ENCODE peak calls at places on chromosomes 4 and X, in four cellular contexts. K is adipocyte, B is GM23248, U is breast epithelium. M is an unnamed sample.

GRCh38 chr4:183178201-183178600 is 79.1 kb downstream of the WWC2 start:
- DNase-seq in K (no peak), B (no peak), U (no peak), M (no peak)

GRCh38 chrX:11533211-11533651 is 132.5 kb downstream of the ARHGAP6 start:
- DNase-seq in U (no peak), B (peak; percentile 76), K (peak; percentile 89), M (no peak)

GRCh38 chr4:6751611-6752485 is 30.7 kb upstream of the KIAA0232 start:
- DNase-seq in K (no peak), U (no peak), B (no peak), M (no peak)

GRCh38 chr4:6395466-6396228 is 76.8 kb downstream of the PPP2R2C start:
- DNase-seq in U (no peak), B (no peak), K (no peak), M (no peak)

GRCh38 chr4:23006756-23007155 is 314.0 kb downstream of the GBA3 start:
- DNase-seq in B (peak; percentile 60), U (no peak), K (no peak), M (no peak)

GRCh38 chrX:10726647-10727046 is 106.3 kb upstream of the MID1 start:
- DNase-seq in U (peak; percentile 50), K (peak; percentile 60), B (peak; percentile 76), M (no peak)

GRCh38 chr4:67634741-67635140 is 66.2 kb downstream of the UBA6 start:
- DNase-seq in K (no peak), U (no peak), B (no peak), M (no peak)

GRCh38 chr4:10461091-10461849 is 4.0 kb upstream of the ZNF518B start:
- DNase-seq in U (no peak), K (peak; percentile 69), B (peak; percentile 70), M (no peak)

GRCh38 chr4:154164931-154165839 is 326.4 kb downstream of the DCHS2 start:
- DNase-seq in B (peak; percentile 96), U (no peak), K (peak; percentile 87), M (no peak)

GRCh38 chrX:31499120-31499519 is 427.3 kb upstream of the FTHL17 start:
- DNase-seq in K (peak; percentile 12), B (peak; percentile 52), U (no peak), M (no peak)

GRCh38 chr4:140046573-140046972 is 107.4 kb downstream of the MAML3 start:
- DNase-seq in U (no peak), B (no peak), K (no peak), M (no peak)

GRCh38 chrX:11566814-11567213 is 98.9 kb downstream of the ARHGAP6 start:
- DNase-seq in K (peak; percentile 45), U (no peak), B (no peak), M (no peak)

GRCh38 chrX:25198891-25199290 is 183.1 kb upstream of the ARX start:
- DNase-seq in U (no peak), K (peak; percentile 1), B (no peak), M (no peak)

GRCh38 chrX:70476166-70476933 is 31.7 kb downstream of the DLG3 start:
- DNase-seq in K (no peak), B (no peak), U (no peak), M (no peak)

GRCh38 chrX:119686087-119686639 is 6.8 kb downstream of the SEPTIN6 start:
- DNase-seq in B (peak; percentile 57), K (peak; percentile 50), U (no peak), M (no peak)

GRCh38 chrX:119684916-119685224 is 8.1 kb downstream of the SEPTIN6 start:
- DNase-seq in U (no peak), K (peak; percentile 19), B (peak; percentile 47), M (no peak)

GRCh38 chrX:119682019-119682989 is 10.7 kb downstream of the SEPTIN6 start:
- DNase-seq in K (no peak), B (no peak), U (no peak), M (no peak)

GRCh38 chrX:119687661-119688413 is 5.1 kb downstream of the SEPTIN6 start:
- DNase-seq in K (no peak), U (no peak), B (peak; percentile 66), M (no peak)

DNA sequence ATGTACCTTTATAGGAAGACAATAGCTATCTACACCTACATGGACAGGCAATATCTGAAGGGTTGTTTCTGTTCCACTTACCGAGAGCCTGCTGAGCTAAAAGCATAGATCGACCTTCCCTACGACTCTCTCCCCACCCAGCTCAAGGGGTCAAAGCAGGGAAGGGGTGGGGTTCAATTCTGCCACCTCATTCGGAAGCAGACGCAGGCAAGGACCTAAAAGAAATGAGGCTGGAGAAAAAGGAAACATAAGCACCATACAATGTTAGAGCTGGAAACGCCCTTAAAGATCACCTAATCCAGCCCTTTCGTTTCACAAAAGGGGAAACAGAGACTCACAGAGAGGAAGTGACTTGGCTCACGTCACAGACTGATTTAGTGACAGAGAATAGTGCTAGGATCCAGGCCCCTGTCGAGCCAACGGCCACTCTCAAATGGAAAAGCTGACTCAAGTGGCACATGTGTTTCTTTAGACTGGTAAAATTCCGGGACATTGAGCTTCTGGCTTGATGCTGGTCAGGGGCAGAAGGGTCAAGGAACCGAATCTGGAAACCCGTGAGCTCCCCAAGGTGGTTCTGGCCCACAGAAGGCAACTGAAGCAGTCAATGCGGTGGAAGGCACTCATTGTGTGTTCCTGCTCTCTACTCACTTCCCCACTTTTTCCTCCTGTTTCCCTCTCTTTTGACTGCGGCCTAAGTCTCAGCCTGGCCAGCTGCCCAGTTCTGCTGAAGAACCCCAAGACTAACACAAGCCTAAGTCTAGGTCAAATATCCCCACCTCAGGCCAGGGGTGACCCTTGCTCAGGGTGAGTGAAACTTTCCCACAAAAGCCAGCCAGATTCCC is 7.5 kb downstream of the SEPTIN6 start:
- DNase-seq in B (peak; percentile 60), K (peak; percentile 34), U (peak; percentile 27), M (no peak)
- H3K4me3 ChIP-seq in B (peak overlapping the region; percentile 42), K (no peak overlapping the region), U (no peak overlapping the region), M (peak overlapping the region; percentile 17)

DNA sequence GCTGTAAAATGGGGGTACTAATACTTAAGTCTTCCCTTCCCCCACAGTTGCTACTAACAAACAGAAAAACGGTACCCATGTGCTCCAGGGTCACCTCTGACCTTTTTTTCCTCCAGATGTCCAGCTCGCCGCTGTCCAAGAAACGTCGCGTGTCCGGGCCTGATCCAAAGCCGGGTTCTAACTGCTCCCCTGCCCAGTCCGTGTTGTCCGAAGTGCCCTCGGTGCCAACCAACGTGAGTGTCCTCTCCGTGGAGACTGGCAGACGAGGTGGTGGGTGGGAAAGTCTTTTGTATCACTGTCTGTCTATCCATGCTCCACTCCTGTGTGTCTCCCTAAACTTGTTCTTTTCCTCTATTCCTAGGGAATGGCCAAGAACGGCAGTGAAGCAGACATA is 5.1 kb downstream of the UBA1 start:
- DNase-seq in U (no peak), B (no peak), K (no peak), M (no peak)
- H3K36me3 ChIP-seq in U (peaks cover 11% of the 10 kb centered on the region), B (peaks cover 10% of the 10 kb centered on the region), K (peaks cover 58% of the 10 kb centered on the region), M (peaks cover 43% of the 10 kb centered on the region)

GRCh38 chr4:103719320-103720204 is at the start of gene TACR3:
- DNase-seq in B (peak; percentile 5), U (no peak), K (no peak), M (no peak)
- H3K4me3 ChIP-seq in B (peak within 1 kb of the TSS; percentile 32), U (no peak within 1 kb of the TSS), K (peak within 1 kb of the TSS; percentile 41), M (peak within 1 kb of the TSS; percentile 36)

GRCh38 chr4:51866835-51867234 is 23.9 kb downstream of the DCUN1D4 start:
- DNase-seq in K (no peak), B (no peak), U (no peak), M (no peak)

GRCh38 chr4:51865717-51866116 is 22.8 kb downstream of the DCUN1D4 start:
- DNase-seq in B (no peak), U (no peak), K (no peak), M (no peak)

GRCh38 chr4:51870441-51871188 is 27.7 kb downstream of the DCUN1D4 start:
- DNase-seq in U (no peak), K (no peak), B (peak; percentile 13), M (no peak)

GRCh38 chr4:51868449-51868847 is 25.5 kb downstream of the DCUN1D4 start:
- DNase-seq in K (no peak), U (no peak), B (no peak), M (no peak)

GRCh38 chr4:51867689-51868448 is 24.9 kb downstream of the DCUN1D4 start:
- DNase-seq in B (no peak), U (no peak), K (no peak), M (no peak)
- H3K36me3 ChIP-seq in B (peaks cover 32% of the 10 kb centered on the region), U (no peaks in the 10 kb centered on the region), K (peaks cover 74% of the 10 kb centered on the region), M (peaks cover 39% of the 10 kb centered on the region)

GRCh38 chr4:127880764-127881564 is at the start of gene PLK4:
- DNase-seq in U (peak; percentile 92), K (peak; percentile 98), B (peak; percentile 99), M (peak; percentile 71)
- H3K4me3 ChIP-seq in U (peak within 1 kb of the TSS; percentile 66), K (peak within 1 kb of the TSS; percentile 96), B (peak within 1 kb of the TSS; percentile 79), M (peak within 1 kb of the TSS; percentile 80)

DNA sequence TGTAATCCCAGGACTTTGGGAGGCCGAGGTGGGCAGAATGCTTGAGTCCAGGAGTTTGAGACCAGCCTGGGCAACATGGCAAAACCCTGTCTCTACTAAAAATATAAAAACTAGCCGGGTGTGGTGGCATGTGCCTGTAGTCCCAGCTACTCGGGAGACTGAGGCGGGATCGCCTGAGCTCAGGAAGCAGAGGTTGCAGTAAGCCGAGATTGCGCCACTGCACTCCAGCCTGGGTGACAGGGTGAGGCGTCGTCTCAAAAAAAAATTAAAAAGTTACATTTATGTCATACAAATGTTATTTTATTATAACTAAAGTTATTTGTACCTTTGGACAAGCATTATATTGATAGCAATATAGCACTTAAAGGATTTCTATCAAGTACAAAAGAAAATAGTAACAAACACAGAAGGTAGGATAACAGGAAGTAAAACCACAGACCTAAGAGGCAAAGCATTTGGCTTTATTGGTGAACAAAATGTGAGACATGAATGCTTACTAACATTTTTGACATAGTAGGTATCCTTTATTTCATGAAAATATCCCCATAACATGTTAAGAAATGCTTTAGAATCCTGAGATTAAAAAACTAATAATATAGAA is 51.5 kb downstream of the TMEM165 start:
- DNase-seq in U (no peak), B (no peak), K (no peak), M (no peak)
- H3K36me3 ChIP-seq in U (no peaks in the 10 kb centered on the region), B (peaks cover 48% of the 10 kb centered on the region), K (peaks cover 67% of the 10 kb centered on the region), M (peaks cover 15% of the 10 kb centered on the region)

DNA sequence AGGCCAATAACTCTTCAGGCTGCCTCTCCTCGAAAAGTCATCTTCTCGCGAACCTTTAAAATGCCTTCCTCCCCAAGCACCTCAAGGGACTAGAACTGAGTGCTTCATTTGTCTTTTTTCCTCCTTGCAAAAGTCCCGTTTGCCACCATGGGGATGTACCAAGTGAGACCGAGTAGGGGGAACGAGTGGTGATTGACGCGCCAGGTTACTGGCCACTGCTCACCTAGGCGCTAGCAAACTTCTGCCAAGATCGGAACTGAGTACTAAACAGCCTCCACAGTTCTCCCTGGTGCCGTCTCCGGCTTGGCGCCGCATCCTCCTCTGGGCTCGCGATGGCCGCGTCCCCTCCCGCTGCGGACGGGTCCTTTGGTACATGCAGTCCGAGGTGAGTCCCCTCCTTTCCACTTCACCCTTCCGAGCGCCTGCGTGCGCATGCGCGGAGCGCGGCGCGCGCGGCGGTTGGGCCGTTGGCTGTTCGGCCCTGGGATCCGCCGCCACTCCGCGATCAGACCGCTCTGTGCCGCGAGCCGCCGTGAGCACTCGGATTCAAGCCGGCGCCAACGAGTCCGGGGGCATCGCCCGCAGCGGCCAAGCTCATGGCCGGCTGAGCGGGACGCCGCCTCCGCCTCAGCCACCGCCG is at the start of gene CDK16:
- DNase-seq in K (peak; percentile 89), B (peak; percentile 78), U (peak; percentile 78), M (no peak)
- H3K4me3 ChIP-seq in K (peak within 1 kb of the TSS; percentile 89), B (peak within 1 kb of the TSS; percentile 85), U (peak within 1 kb of the TSS; percentile 76), M (peak within 1 kb of the TSS; percentile 81)

DNA sequence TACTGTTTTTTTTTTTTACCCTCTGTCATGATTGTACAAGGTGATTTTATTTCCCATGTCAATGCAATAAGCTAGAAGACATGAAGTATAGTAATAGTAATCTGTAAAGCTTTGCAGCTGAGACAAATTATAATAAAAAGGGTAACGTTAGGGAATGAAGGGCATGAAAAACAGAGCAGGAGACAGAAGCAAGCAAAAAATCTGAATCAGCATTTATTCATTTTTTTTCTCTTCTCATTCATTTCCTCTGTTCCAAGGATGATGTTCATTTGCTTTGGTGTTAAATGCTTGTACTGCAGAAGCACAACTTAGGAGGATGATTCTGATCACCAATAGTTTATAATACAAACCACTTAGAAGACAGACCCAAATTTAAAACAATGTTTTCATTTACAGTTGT is 64.3 kb downstream of the CCKAR start:
- DNase-seq in K (no peak), B (no peak), U (no peak), M (no peak)
- H3K36me3 ChIP-seq in K (peaks cover 67% of the 10 kb centered on the region), B (peaks cover 45% of the 10 kb centered on the region), U (no peaks in the 10 kb centered on the region), M (peaks cover 14% of the 10 kb centered on the region)